ENCODE peak calls at places on chromosomes 13 and 19, in seven cellular contexts. C is GM23338; K is brain microvascular endothelial cell; N is stimulated activated CD4-positive, alpha-beta T cell treated with anti-CD3 and anti-CD28 coated beads, Interleukin-1b, Interleukin-23, amount 100 ng/mL, for 24 hours; J is stimulated activated CD8-positive, alpha-beta memory T cell treated with anti-CD3 and anti-CD28 coated beads, Interleukin-4, amount 100 ng/mL, for 1 hour; O is germinal center; M is naive thymus-derived CD4-positive, alpha-beta T cell. B is an unnamed sample.
A peak's percentile ranks its signal among the peaks of the same experiment; 100 is the strongest.

GRCh38 chr19:53927745-53928144 is 18.7 kb downstream of the CACNG7 start:
- DNase-seq in C (peak; percentile 97), K (peak; percentile 58), N (no peak), J (no peak), O (no peak), M (peak; percentile 21), B (no peak)

GRCh38 chr13:79226250-79226649 is 179.8 kb downstream of the RBM26 start:
- DNase-seq in C (no peak), K (no peak), N (no peak), J (no peak), O (no peak), M (no peak), B (no peak)

GRCh38 chr19:12482505-12482886 is 2.1 kb downstream of the ZNF709 start:
- DNase-seq in C (no peak), K (no peak), N (no peak), J (no peak), O (no peak), M (no peak), B (no peak)

GRCh38 chr19:55696301-55697068 is 21.5 kb downstream of the EPN1 start:
- DNase-seq in C (no peak), K (no peak), N (no peak), J (no peak), O (no peak), M (no peak), B (no peak)

GRCh38 chr19:49338691-49339363 is 3.6 kb downstream of the CD37 start:
- DNase-seq in C (peak; percentile 99), K (peak; percentile 47), N (no peak), J (no peak), O (peak; percentile 85), M (no peak), B (peak; percentile 42)

GRCh38 chr19:16018106-16018755 is 58.1 kb upstream of the TPM4 start:
- DNase-seq in C (no peak), K (no peak), N (no peak), J (no peak), O (no peak), M (no peak), B (no peak)

GRCh38 chr19:38362076-38362945 is 12.1 kb upstream of the PSMD8 start:
- DNase-seq in C (peak; percentile 97), K (peak; percentile 62), N (peak; percentile 57), J (peak; percentile 22), O (peak; percentile 82), M (peak; percentile 37), B (no peak)

GRCh38 chr13:44243198-44243852 is 130.3 kb upstream of the SERP2 start:
- DNase-seq in C (peak; percentile 81), K (peak; percentile 70), N (no peak), J (no peak), O (peak; percentile 51), M (no peak), B (no peak)

GRCh38 chr13:66700336-66700735 is 529.8 kb downstream of the PCDH9 start:
- DNase-seq in C (no peak), K (no peak), N (no peak), J (no peak), O (no peak), M (no peak), B (no peak)

GRCh38 chr19:38386300-38386967 is 1.4 kb downstream of the GGN start:
- DNase-seq in C (peak; percentile 35), K (no peak), N (no peak), J (no peak), O (no peak), M (no peak), B (no peak)

GRCh38 chr13:96299235-96299634 is 209.3 kb downstream of the HS6ST3 start:
- DNase-seq in C (no peak), K (no peak), N (no peak), J (no peak), O (no peak), M (no peak), B (no peak)

GRCh38 chr13:80086304-80086721 is 254.6 kb downstream of the SPRY2 start:
- DNase-seq in C (no peak), K (no peak), N (no peak), J (no peak), O (no peak), M (no peak), B (no peak)

GRCh38 chr19:32359581-32359980 is 14.2 kb downstream of the ZNF507 start:
- DNase-seq in C (no peak), K (no peak), N (no peak), J (no peak), O (no peak), M (no peak), B (no peak)

GRCh38 chr13:49527123-49527522 is 31.4 kb downstream of the PHF11 start:
- DNase-seq in C (no peak), K (no peak), N (no peak), J (no peak), O (no peak), M (no peak), B (no peak)

GRCh38 chr13:94860981-94861407 is 148.6 kb upstream of the SOX21 start:
- DNase-seq in C (no peak), K (peak; percentile 6), N (no peak), J (no peak), O (no peak), M (peak; percentile 12), B (no peak)

GRCh38 chr13:31945202-31945978 is 86.2 kb upstream of the FRY start:
- DNase-seq in C (peak; percentile 66), K (peak; percentile 60), N (no peak), J (no peak), O (no peak), M (no peak), B (no peak)

GRCh38 chr13:48156466-48156865 is 61.6 kb upstream of the MED4 start:
- DNase-seq in C (peak; percentile 29), K (no peak), N (peak; percentile 47), J (peak; percentile 28), O (peak; percentile 22), M (peak; percentile 61), B (no peak)

GRCh38 chr19:13847900-13848677 is 28.8 kb upstream of the NANOS3 start:
- DNase-seq in C (no peak), K (no peak), N (no peak), J (no peak), O (no peak), M (no peak), B (no peak)

GRCh38 chr13:111302045-111302722 is 18.3 kb upstream of the TEX29 start:
- DNase-seq in C (no peak), K (no peak), N (no peak), J (no peak), O (no peak), M (no peak), B (no peak)

GRCh38 chr13:52713894-52714293 is 25.7 kb downstream of the CNMD start:
- DNase-seq in C (no peak), K (no peak), N (no peak), J (no peak), O (no peak), M (no peak), B (no peak)

GRCh38 chr13:102003848-102004570 is 397.8 kb downstream of the FGF14 start:
- DNase-seq in C (no peak), K (peak; percentile 34), N (no peak), J (no peak), O (no peak), M (no peak), B (no peak)

GRCh38 chr19:50549927-50550593 is 18.2 kb downstream of the LRRC4B start:
- DNase-seq in C (no peak), K (no peak), N (no peak), J (no peak), O (no peak), M (no peak), B (no peak)

GRCh38 chr13:22828081-22828480 is 352.7 kb upstream of the SGCG start:
- DNase-seq in C (no peak), K (no peak), N (no peak), J (no peak), O (no peak), M (no peak), B (no peak)

GRCh38 chr13:93727301-93728141 is 500.9 kb downstream of the GPC6 start:
- DNase-seq in C (no peak), K (peak; percentile 50), N (no peak), J (no peak), O (no peak), M (no peak), B (no peak)

GRCh38 chr13:20127563-20128458 is 33.0 kb downstream of the GJA3 start:
- DNase-seq in C (peak; percentile 68), K (no peak), N (no peak), J (no peak), O (peak; percentile 21), M (peak; percentile 46), B (no peak)

GRCh38 chr13:67554746-67555452 is 324.8 kb upstream of the PCDH9 start:
- DNase-seq in C (no peak), K (peak; percentile 34), N (no peak), J (no peak), O (no peak), M (no peak), B (no peak)

GRCh38 chr13:79541426-79542049 is 60.6 kb downstream of the NDFIP2 start:
- DNase-seq in C (peak; percentile 70), K (peak; percentile 35), N (no peak), J (no peak), O (peak; percentile 14), M (peak; percentile 66), B (no peak)

GRCh38 chr19:17302391-17303166 is 646 bp downstream of the ABHD8 start:
- DNase-seq in C (peak; percentile 72), K (no peak), N (no peak), J (no peak), O (no peak), M (no peak), B (no peak)

B was measured in thoracic aorta.